ENCODE peak calls at places on chromosomes 4 and X, in seven cellular contexts. One of them, this sample, is unnamed.

GRCh38 chr4:77308843-77309242 is 151.8 kb downstream of the CCNG2 start:
- DNase-seq in breast epithelium: no peak
- DNase-seq in right atrium auricular region: no peak
- DNase-seq in tibial nerve: no peak
- DNase-seq in heart left ventricle: no peak
- DNase-seq in left ventricle myocardium inferior: no peak
- DNase-seq in uterus: no peak
- DNase-seq in this sample: no peak

GRCh38 chr4:2060578-2061207 is 1.6 kb downstream of the NAT8L start:
- DNase-seq in tibial nerve: no peak
- DNase-seq in left ventricle myocardium inferior: peak; percentile 10
- DNase-seq in breast epithelium: no peak
- DNase-seq in right atrium auricular region: no peak
- DNase-seq in uterus: no peak
- DNase-seq in heart left ventricle: no peak
- DNase-seq in this sample: peak; percentile 62

GRCh38 chr4:40231464-40231863 is 34.6 kb downstream of the RHOH start:
- DNase-seq in tibial nerve: no peak
- DNase-seq in heart left ventricle: no peak
- DNase-seq in breast epithelium: no peak
- DNase-seq in left ventricle myocardium inferior: no peak
- DNase-seq in uterus: no peak
- DNase-seq in right atrium auricular region: no peak
- DNase-seq in this sample: no peak

GRCh38 chr4:170047774-170048354 is 21.7 kb upstream of the MFAP3L start:
- DNase-seq in left ventricle myocardium inferior: no peak
- DNase-seq in uterus: peak; percentile 25
- DNase-seq in heart left ventricle: no peak
- DNase-seq in right atrium auricular region: peak; percentile 65
- DNase-seq in tibial nerve: peak; percentile 65
- DNase-seq in breast epithelium: peak; percentile 57
- DNase-seq in this sample: no peak

GRCh38 chrX:109614951-109615350 is 10.0 kb downstream of the KCNE5 start:
- DNase-seq in left ventricle myocardium inferior: no peak
- DNase-seq in right atrium auricular region: no peak
- DNase-seq in tibial nerve: no peak
- DNase-seq in uterus: no peak
- DNase-seq in breast epithelium: no peak
- DNase-seq in heart left ventricle: no peak
- DNase-seq in this sample: no peak

GRCh38 chr4:68693325-68694075 is 23.0 kb upstream of the UGT2B15 start:
- DNase-seq in uterus: no peak
- DNase-seq in heart left ventricle: no peak
- DNase-seq in left ventricle myocardium inferior: no peak
- DNase-seq in right atrium auricular region: no peak
- DNase-seq in tibial nerve: no peak
- DNase-seq in breast epithelium: no peak
- DNase-seq in this sample: no peak

GRCh38 chrX:154325541-154325940 is 29.9 kb downstream of the TKTL1 start:
- DNase-seq in right atrium auricular region: no peak
- DNase-seq in heart left ventricle: no peak
- DNase-seq in left ventricle myocardium inferior: no peak
- DNase-seq in uterus: no peak
- DNase-seq in breast epithelium: no peak
- DNase-seq in tibial nerve: no peak
- DNase-seq in this sample: no peak

GRCh38 chr4:76562851-76563803 is 128.1 kb downstream of the SHROOM3 start:
- DNase-seq in breast epithelium: no peak
- DNase-seq in left ventricle myocardium inferior: no peak
- DNase-seq in tibial nerve: no peak
- DNase-seq in heart left ventricle: no peak
- DNase-seq in right atrium auricular region: no peak
- DNase-seq in uterus: no peak
- DNase-seq in this sample: no peak

GRCh38 chr4:104211657-104212056 is 283.0 kb downstream of the CXXC4 start:
- DNase-seq in left ventricle myocardium inferior: no peak
- DNase-seq in right atrium auricular region: no peak
- DNase-seq in heart left ventricle: no peak
- DNase-seq in tibial nerve: no peak
- DNase-seq in breast epithelium: no peak
- DNase-seq in uterus: no peak
- DNase-seq in this sample: no peak

GRCh38 chr4:70591955-70592582 is at the start of gene AMBN:
- DNase-seq in tibial nerve: no peak
- DNase-seq in breast epithelium: no peak
- DNase-seq in right atrium auricular region: no peak
- DNase-seq in left ventricle myocardium inferior: no peak
- DNase-seq in heart left ventricle: no peak
- DNase-seq in uterus: no peak
- DNase-seq in this sample: no peak

GRCh38 chrX:133215747-133216146 is 2.4 kb downstream of the TFDP3 start:
- DNase-seq in breast epithelium: peak; percentile 50
- DNase-seq in uterus: no peak
- DNase-seq in tibial nerve: no peak
- DNase-seq in right atrium auricular region: no peak
- DNase-seq in left ventricle myocardium inferior: no peak
- DNase-seq in heart left ventricle: no peak
- DNase-seq in this sample: no peak

GRCh38 chr4:147334478-147334877 is 146.4 kb upstream of the EDNRA start:
- DNase-seq in tibial nerve: no peak
- DNase-seq in breast epithelium: no peak
- DNase-seq in right atrium auricular region: no peak
- DNase-seq in uterus: no peak
- DNase-seq in heart left ventricle: no peak
- DNase-seq in left ventricle myocardium inferior: no peak
- DNase-seq in this sample: no peak

GRCh38 chrX:153700967-153701366 is 13.2 kb downstream of the SLC6A8 start:
- DNase-seq in uterus: no peak
- DNase-seq in breast epithelium: no peak
- DNase-seq in left ventricle myocardium inferior: no peak
- DNase-seq in heart left ventricle: no peak
- DNase-seq in tibial nerve: no peak
- DNase-seq in right atrium auricular region: no peak
- DNase-seq in this sample: no peak

GRCh38 chr4:147714575-147715401 is 17.1 kb upstream of the ARHGAP10 start:
- DNase-seq in heart left ventricle: peak; percentile 26
- DNase-seq in tibial nerve: peak; percentile 70
- DNase-seq in right atrium auricular region: no peak
- DNase-seq in left ventricle myocardium inferior: no peak
- DNase-seq in breast epithelium: peak; percentile 56
- DNase-seq in uterus: peak; percentile 60
- DNase-seq in this sample: no peak

GRCh38 chr4:147560632-147561031 is 56.6 kb upstream of the TMEM184C start:
- DNase-seq in heart left ventricle: no peak
- DNase-seq in uterus: no peak
- DNase-seq in tibial nerve: no peak
- DNase-seq in left ventricle myocardium inferior: no peak
- DNase-seq in breast epithelium: no peak
- DNase-seq in right atrium auricular region: no peak
- DNase-seq in this sample: no peak

DNA sequence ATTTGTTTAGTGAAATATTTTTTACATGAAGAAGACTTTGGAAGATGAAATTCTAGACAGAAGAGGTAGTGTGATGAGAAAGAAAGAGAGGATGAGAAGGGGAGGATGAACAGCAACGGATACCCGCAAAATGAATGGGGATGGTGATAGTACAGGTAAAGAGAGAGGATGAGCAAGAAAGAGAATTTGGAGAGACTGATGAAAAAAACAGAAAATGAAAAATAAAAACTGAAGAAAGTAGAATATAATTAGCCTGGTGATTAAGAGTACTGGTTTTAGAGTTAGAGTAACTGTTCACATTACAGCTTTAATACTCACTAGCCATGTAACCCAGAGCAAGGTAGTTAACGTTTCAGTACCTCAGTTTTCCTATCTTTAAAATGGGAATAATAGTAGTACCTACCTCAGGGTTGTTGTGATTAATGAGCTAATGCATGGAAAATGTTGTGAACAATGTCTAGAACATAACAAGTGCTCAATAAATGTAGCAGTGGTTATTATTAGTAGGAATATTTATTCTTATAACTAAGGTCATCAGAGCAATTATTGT is 54.9 kb upstream of the ANTXR2 start:
- DNase-seq in tibial nerve: no peak
- DNase-seq in breast epithelium: no peak
- DNase-seq in heart left ventricle: no peak
- DNase-seq in right atrium auricular region: no peak
- DNase-seq in left ventricle myocardium inferior: no peak
- DNase-seq in uterus: no peak
- DNase-seq in this sample: no peak
- H3K9me3 ChIP-seq in tibial nerve: no peaks in the 10 kb centered on the region
- H3K9me3 ChIP-seq in breast epithelium: no peaks in the 10 kb centered on the region
- H3K9me3 ChIP-seq in heart left ventricle: no peaks in the 10 kb centered on the region
- H3K9me3 ChIP-seq in right atrium auricular region: no peaks in the 10 kb centered on the region
- H3K9me3 ChIP-seq in left ventricle myocardium inferior: no peaks in the 10 kb centered on the region
- H3K9me3 ChIP-seq in uterus: no peaks in the 10 kb centered on the region
- H3K9me3 ChIP-seq in this sample: no peaks in the 10 kb centered on the region

GRCh38 chr4:19005211-19005610 is 983.7 kb upstream of the LCORL start:
- DNase-seq in left ventricle myocardium inferior: no peak
- DNase-seq in breast epithelium: no peak
- DNase-seq in heart left ventricle: no peak
- DNase-seq in right atrium auricular region: no peak
- DNase-seq in uterus: no peak
- DNase-seq in tibial nerve: no peak
- DNase-seq in this sample: no peak
- TF ChIP-seq CTCF in left ventricle myocardium inferior: no peak
- TF ChIP-seq CTCF in breast epithelium: no peak
- TF ChIP-seq CTCF in heart left ventricle: no peak
- TF ChIP-seq CTCF in right atrium auricular region: no peak
- TF ChIP-seq CTCF in uterus: no peak
- TF ChIP-seq CTCF in tibial nerve: no peak
- TF ChIP-seq CTCF in this sample: no peak

GRCh38 chrX:44157858-44158257 is 184.7 kb upstream of the NDP start:
- DNase-seq in left ventricle myocardium inferior: no peak
- DNase-seq in right atrium auricular region: no peak
- DNase-seq in uterus: no peak
- DNase-seq in heart left ventricle: no peak
- DNase-seq in tibial nerve: peak; percentile 27
- DNase-seq in breast epithelium: no peak
- DNase-seq in this sample: no peak
- H3K9me3 ChIP-seq in left ventricle myocardium inferior: no peaks in the 10 kb centered on the region
- H3K9me3 ChIP-seq in right atrium auricular region: no peaks in the 10 kb centered on the region
- H3K9me3 ChIP-seq in uterus: no peaks in the 10 kb centered on the region
- H3K9me3 ChIP-seq in heart left ventricle: no peaks in the 10 kb centered on the region
- H3K9me3 ChIP-seq in tibial nerve: no peaks in the 10 kb centered on the region
- H3K9me3 ChIP-seq in breast epithelium: no peaks in the 10 kb centered on the region
- H3K9me3 ChIP-seq in this sample: no peaks in the 10 kb centered on the region

DNA sequence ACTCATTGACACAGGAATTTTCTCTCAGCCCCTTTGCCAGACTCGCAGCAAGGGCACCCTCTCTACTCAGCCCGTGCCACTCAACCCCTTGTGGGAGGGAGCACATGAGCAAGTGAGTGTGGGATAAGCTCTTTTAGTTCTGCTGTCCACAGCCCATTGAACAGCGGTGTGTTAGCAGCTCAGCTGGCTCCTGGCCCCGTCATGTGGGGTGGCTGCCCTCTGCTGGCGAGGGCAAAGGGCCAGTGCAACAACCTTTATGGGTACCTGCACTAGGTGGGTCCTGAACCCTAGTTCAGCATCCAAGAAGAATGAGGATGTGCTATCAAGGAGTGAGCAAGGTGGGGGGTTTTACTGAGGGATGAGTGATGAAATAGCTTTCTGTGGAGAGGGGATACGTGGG is 85.0 kb upstream of the ZNF81 start:
- DNase-seq in tibial nerve: no peak
- DNase-seq in heart left ventricle: no peak
- DNase-seq in breast epithelium: no peak
- DNase-seq in left ventricle myocardium inferior: peak; percentile 17
- DNase-seq in uterus: no peak
- DNase-seq in right atrium auricular region: no peak
- DNase-seq in this sample: no peak
- TF ChIP-seq CTCF in tibial nerve: no peak
- TF ChIP-seq CTCF in heart left ventricle: no peak
- TF ChIP-seq CTCF in breast epithelium: no peak
- TF ChIP-seq CTCF in left ventricle myocardium inferior: peak; percentile 44
- TF ChIP-seq CTCF in uterus: no peak
- TF ChIP-seq CTCF in right atrium auricular region: no peak
- TF ChIP-seq CTCF in this sample: no peak

GRCh38 chrX:67726028-67726427 is 182.2 kb downstream of the AR start:
- DNase-seq in breast epithelium: no peak
- DNase-seq in uterus: no peak
- DNase-seq in right atrium auricular region: no peak
- DNase-seq in heart left ventricle: no peak
- DNase-seq in tibial nerve: no peak
- DNase-seq in left ventricle myocardium inferior: no peak
- DNase-seq in this sample: no peak
- H3K9me3 ChIP-seq in breast epithelium: no peaks in the 10 kb centered on the region
- H3K9me3 ChIP-seq in uterus: no peaks in the 10 kb centered on the region
- H3K9me3 ChIP-seq in right atrium auricular region: no peaks in the 10 kb centered on the region
- H3K9me3 ChIP-seq in heart left ventricle: no peaks in the 10 kb centered on the region
- H3K9me3 ChIP-seq in tibial nerve: no peaks in the 10 kb centered on the region
- H3K9me3 ChIP-seq in left ventricle myocardium inferior: no peaks in the 10 kb centered on the region
- H3K9me3 ChIP-seq in this sample: no peaks in the 10 kb centered on the region

This sample was measured in spleen.